ENCODE peak calls at places on chromosomes 7 and 10, in five cellular contexts. R, S, T, B and X are unnamed samples. For H3K9me3 and H3K36me3, the result is how much of the 10 kb centered on the place peaks cover.

GRCh38 chr7:28270536-28270935 is 89.9 kb upstream of the JAZF1 start:
- DNase-seq in R (no peak), S (no peak), T (no peak), B (no peak), X (no peak)

GRCh38 chr7:99380032-99380822 is 5.7 kb downstream of the ARPC1B start:
- DNase-seq in R (no peak), S (no peak), T (no peak), B (no peak), X (no peak)

GRCh38 chr10:124071141-124071540 is 22.3 kb downstream of the CHST15 start:
- DNase-seq in R (no peak), S (no peak), T (no peak), B (no peak), X (no peak)

GRCh38 chr7:33128990-33129805 is at the start of gene BBS9:
- DNase-seq in R (peak), S (peak), T (peak), B (peak), X (peak)

GRCh38 chr7:143435266-143435665 is 8.0 kb upstream of the TAS2R60 start:
- DNase-seq in R (no peak), S (no peak), T (no peak), B (no peak), X (no peak)

GRCh38 chr10:103847909-103848468 is 7.4 kb downstream of the SH3PXD2A start:
- DNase-seq in R (no peak), S (no peak), T (no peak), B (no peak), X (no peak)

GRCh38 chr10:131650169-131650705 is 250.6 kb upstream of the PPP2R2D start:
- DNase-seq in R (no peak), S (no peak), T (no peak), B (no peak), X (no peak)

GRCh38 chr10:115706482-115707076 is 566.4 kb downstream of the GFRA1 start:
- DNase-seq in R (no peak), S (no peak), T (peak), B (no peak), X (no peak)

GRCh38 chr10:86857097-86857825 is 100.2 kb downstream of the MMRN2 start:
- DNase-seq in R (no peak), S (no peak), T (peak), B (no peak), X (no peak)

DNA sequence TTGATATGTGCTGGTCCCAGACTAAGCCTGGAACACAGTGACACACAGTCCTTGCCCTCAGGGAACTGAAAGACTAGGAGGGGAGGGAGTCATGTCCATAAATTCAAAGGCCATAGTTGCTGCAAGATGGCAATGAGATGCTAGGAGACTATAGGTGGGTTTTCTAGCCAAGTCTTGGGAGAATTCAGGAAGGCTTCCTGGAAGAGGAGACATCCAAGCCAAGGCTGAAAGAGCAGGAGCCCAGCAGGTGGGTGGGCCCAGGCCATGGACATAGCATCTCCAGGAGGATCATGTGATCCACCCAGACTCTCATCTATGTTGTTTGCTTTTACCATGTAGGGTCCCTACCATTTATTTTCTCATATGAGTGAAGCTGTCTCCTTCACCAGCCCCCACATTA is 335.1 kb downstream of the DPP6 start:
- DNase-seq in R (no peak), S (no peak), T (no peak), B (no peak), X (no peak)
- H3K9me3 ChIP-seq in R (under half), S (under half), T (under half), B (under half), X (under half)

GRCh38 chr10:50739618-50740350 is at the start of gene ASAH2B:
- DNase-seq in R (peak), S (peak), T (peak), B (no peak), X (peak)
- TF ChIP-seq CTCF in R (no peak), S (no peak), T (no peak), B (no peak), X (no peak)

GRCh38 chr7:76354516-76354915 is 4.3 kb downstream of the YWHAG start:
- DNase-seq in R (no peak), S (no peak), T (no peak), B (no peak), X (no peak)

GRCh38 chr7:76352193-76352592 is 6.6 kb downstream of the YWHAG start:
- DNase-seq in R (peak), S (no peak), T (no peak), B (no peak), X (no peak)

GRCh38 chr7:76353744-76354143 is 5.0 kb downstream of the YWHAG start:
- DNase-seq in R (no peak), S (no peak), T (no peak), B (no peak), X (no peak)

GRCh38 chr7:76349313-76349885 is 9.4 kb downstream of the YWHAG start:
- DNase-seq in R (no peak), S (no peak), T (no peak), B (no peak), X (no peak)

GRCh38 chr7:76351372-76351771 is 7.4 kb downstream of the YWHAG start:
- DNase-seq in R (no peak), S (no peak), T (no peak), B (no peak), X (no peak)
- H3K36me3 ChIP-seq in R (under half), S (half or more), T (under half), B (under half), X (under half)

GRCh38 chr10:107619124-107619523 is 454.6 kb upstream of the SORCS1 start:
- DNase-seq in R (no peak), S (no peak), T (no peak), B (no peak), X (no peak)

GRCh38 chr10:107616031-107616430 is 451.5 kb upstream of the SORCS1 start:
- DNase-seq in R (no peak), S (no peak), T (no peak), B (no peak), X (no peak)

GRCh38 chr10:107614939-107615665 is 450.6 kb upstream of the SORCS1 start:
- DNase-seq in R (no peak), S (no peak), T (peak), B (no peak), X (no peak)

GRCh38 chr10:107616463-107617131 is 452.1 kb upstream of the SORCS1 start:
- DNase-seq in R (no peak), S (no peak), T (no peak), B (no peak), X (no peak)

GRCh38 chr10:107618461-107619093 is 454.1 kb upstream of the SORCS1 start:
- DNase-seq in R (no peak), S (no peak), T (peak), B (no peak), X (no peak)
- H3K9me3 ChIP-seq in R (under half), S (under half), T (under half), B (under half), X (under half)

GRCh38 chr10:129770286-129770685 is 193.8 kb downstream of the EBF3 start:
- DNase-seq in R (no peak), S (no peak), T (no peak), B (no peak), X (no peak)

GRCh38 chr10:129771024-129771423 is 193.1 kb downstream of the EBF3 start:
- DNase-seq in R (no peak), S (no peak), T (no peak), B (no peak), X (no peak)

GRCh38 chr10:129773359-129773990 is 190.6 kb downstream of the EBF3 start:
- DNase-seq in R (no peak), S (no peak), T (no peak), B (no peak), X (no peak)

GRCh38 chr10:129772472-129773358 is 191.4 kb downstream of the EBF3 start:
- DNase-seq in R (no peak), S (no peak), T (no peak), B (no peak), X (no peak)

DNA sequence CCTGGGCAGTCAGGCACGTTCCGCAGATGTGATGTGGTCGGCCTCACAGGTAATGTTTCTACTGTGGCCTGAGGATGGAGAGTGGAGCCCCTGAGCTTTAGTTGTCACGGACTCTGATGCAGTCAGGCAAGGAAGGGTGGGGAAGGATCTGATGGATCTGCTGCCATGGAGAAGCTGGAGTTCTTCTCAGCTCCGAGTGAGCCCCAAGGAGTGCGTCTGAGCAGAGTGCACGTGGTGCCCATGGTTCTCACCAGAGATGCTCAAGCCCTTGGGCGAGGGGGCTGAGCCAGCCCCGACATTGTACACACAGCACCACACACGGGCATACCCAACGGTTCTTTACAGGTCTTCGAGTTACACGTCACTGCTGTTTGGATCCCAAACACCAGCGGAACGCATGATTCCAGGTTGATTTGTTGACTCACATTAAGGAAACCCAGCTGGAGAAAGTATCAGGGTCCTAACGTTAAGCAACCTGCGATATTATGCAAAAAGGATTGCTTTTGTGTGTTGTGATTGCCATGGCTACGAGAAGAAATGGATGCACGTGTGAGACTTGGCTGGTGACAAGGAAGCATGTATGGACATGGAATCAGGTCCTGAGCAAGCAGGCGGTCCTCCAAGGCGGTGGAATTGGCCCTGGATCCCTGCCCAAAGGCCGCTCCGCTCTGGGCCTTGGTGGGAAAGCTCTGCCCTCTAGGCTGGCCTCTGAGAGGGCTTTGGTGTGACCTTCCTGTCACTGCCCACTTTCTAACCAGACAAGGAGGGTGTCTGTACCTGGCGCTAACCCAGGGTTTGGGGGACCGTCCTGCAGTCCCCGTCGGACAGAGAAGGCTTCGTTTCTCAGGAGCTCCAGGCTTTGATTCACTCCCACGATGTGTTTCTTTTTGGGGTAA is 192.2 kb downstream of the EBF3 start:
- DNase-seq in R (no peak), S (no peak), T (no peak), B (no peak), X (no peak)
- TF ChIP-seq CTCF in R (no peak), S (no peak), T (no peak), B (no peak), X (no peak)

DNA sequence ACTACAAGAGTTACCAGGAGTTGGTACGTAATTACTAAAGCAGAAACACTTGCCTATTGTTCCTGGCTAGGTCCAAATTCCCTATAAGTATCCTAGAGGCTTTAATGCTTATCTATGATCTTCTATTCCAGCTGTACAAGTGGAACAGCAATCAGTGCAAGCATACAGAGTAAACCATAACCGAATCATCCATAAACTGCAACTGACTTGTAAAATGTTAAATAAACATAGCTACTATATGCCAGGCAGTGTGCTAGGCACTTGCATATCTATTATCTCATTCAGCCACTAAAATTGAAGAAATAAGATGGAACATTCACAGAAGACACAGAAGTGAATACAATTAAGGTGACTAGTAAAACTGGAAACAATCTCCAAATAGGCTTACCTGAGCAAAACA is 55.7 kb downstream of the IRF5 start:
- DNase-seq in R (no peak), S (no peak), T (no peak), B (no peak), X (no peak)
- H3K36me3 ChIP-seq in R (half or more), S (under half), T (under half), B (under half), X (under half)

GRCh38 chr10:34905200-34905927 is 90.3 kb upstream of the PARD3 start:
- DNase-seq in R (no peak), S (peak), T (no peak), B (no peak), X (no peak)
- H3K9me3 ChIP-seq in R (under half), S (under half), T (under half), B (under half), X (under half)

GRCh38 chr10:84574101-84574500 is 245.7 kb downstream of the CCSER2 start:
- DNase-seq in R (no peak), S (no peak), T (no peak), B (no peak), X (no peak)
- TF ChIP-seq CTCF in R (no peak), S (peak), T (no peak), B (no peak), X (no peak)

DNA sequence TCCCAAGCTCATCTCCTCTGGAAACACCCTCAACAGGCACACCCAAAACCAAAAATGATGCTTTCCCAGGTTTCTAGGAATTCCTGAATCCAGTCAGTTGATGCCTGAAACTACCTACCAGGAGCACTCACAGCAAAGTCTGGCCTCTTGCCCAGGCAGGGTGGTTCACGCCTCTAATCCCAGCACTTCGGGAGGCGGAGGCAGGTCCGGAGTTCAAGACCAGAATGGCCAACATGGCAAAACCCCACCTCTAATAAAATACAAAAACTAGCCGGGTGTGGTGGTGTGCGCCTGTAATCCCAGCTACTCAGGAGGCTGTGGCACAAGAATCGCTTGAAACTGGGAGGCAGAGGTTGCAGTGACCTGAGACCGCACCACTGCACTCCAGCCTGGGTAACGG is 1.9 kb downstream of the MAD1L1 start:
- DNase-seq in R (no peak), S (no peak), T (no peak), B (no peak), X (no peak)
- H3K36me3 ChIP-seq in R (half or more), S (under half), T (under half), B (under half), X (under half)

GRCh38 chr7:157596471-157596870 is 259.7 kb downstream of the DNAJB6 start:
- DNase-seq in R (no peak), S (no peak), T (no peak), B (no peak), X (no peak)

GRCh38 chr7:157595086-157595855 is 258.5 kb downstream of the DNAJB6 start:
- DNase-seq in R (no peak), S (no peak), T (no peak), B (no peak), X (no peak)

GRCh38 chr7:157593541-157593940 is 256.7 kb downstream of the DNAJB6 start:
- DNase-seq in R (no peak), S (no peak), T (no peak), B (no peak), X (no peak)

GRCh38 chr7:157596026-157596425 is 259.2 kb downstream of the DNAJB6 start:
- DNase-seq in R (no peak), S (no peak), T (no peak), B (no peak), X (peak)

GRCh38 chr7:157594306-157594705 is 257.5 kb downstream of the DNAJB6 start:
- DNase-seq in R (no peak), S (no peak), T (no peak), B (no peak), X (no peak)
- H3K9me3 ChIP-seq in R (under half), S (under half), T (under half), B (under half), X (under half)